ENCODE peak calls at places on chromosome 16, in six cellular contexts. J is right lobe of liver; X is AG04450; A is heart right ventricle; I is CD8-positive, alpha-beta T cell; T is effector memory CD4-positive, alpha-beta T cell. D is an unnamed sample.

GRCh38 chr16:82859638-82860037 is 232.9 kb downstream of the CDH13 start:
- DNase-seq in I (no peak), X (no peak), A (no peak), T (no peak), J (no peak), D (no peak)

GRCh38 chr16:86038923-86039310 is 140.0 kb downstream of the IRF8 start:
- DNase-seq in A (no peak), X (no peak), J (peak; percentile 25), I (peak; percentile 9), T (no peak), D (no peak)

GRCh38 chr16:88815901-88816589 is 4.3 kb upstream of the APRT start:
- DNase-seq in T (no peak), I (peak; percentile 35), A (no peak), X (no peak), J (no peak), D (no peak)

GRCh38 chr16:56673916-56674315 is 4.3 kb downstream of the MT1H start:
- DNase-seq in T (no peak), J (no peak), A (no peak), X (no peak), I (no peak), D (no peak)

GRCh38 chr16:51638338-51639135 is 487.5 kb upstream of the SALL1 start:
- DNase-seq in A (no peak), J (no peak), X (no peak), T (no peak), I (no peak), D (no peak)

GRCh38 chr16:67862623-67863583 is 9.9 kb upstream of the EDC4 start:
- DNase-seq in X (no peak), A (peak; percentile 89), J (no peak), T (no peak), I (no peak), D (no peak)

GRCh38 chr16:61812251-61812650 is 224.0 kb downstream of the CDH8 start:
- DNase-seq in A (no peak), I (no peak), J (no peak), T (no peak), X (no peak), D (no peak)

GRCh38 chr16:49494386-49495150 is 121.0 kb downstream of the C16orf78 start:
- DNase-seq in T (no peak), I (no peak), X (no peak), J (no peak), A (no peak), D (peak; percentile 22)

GRCh38 chr16:853981-854807 is 53.7 kb upstream of the GNG13 start:
- DNase-seq in T (no peak), I (no peak), A (no peak), J (no peak), X (no peak), D (no peak)

GRCh38 chr16:19382084-19382801 is 35.4 kb upstream of the TMC5 start:
- DNase-seq in A (no peak), J (no peak), X (no peak), T (no peak), I (no peak), D (no peak)

GRCh38 chr16:29992371-29992967 is 2.9 kb downstream of the HIRIP3 start:
- DNase-seq in J (peak; percentile 21), I (no peak), T (no peak), X (no peak), A (no peak), D (no peak)

GRCh38 chr16:2082171-2082982 is 34.6 kb downstream of the TSC2 start:
- DNase-seq in A (peak; percentile 34), I (no peak), X (no peak), T (no peak), J (peak; percentile 92), D (no peak)

DNA sequence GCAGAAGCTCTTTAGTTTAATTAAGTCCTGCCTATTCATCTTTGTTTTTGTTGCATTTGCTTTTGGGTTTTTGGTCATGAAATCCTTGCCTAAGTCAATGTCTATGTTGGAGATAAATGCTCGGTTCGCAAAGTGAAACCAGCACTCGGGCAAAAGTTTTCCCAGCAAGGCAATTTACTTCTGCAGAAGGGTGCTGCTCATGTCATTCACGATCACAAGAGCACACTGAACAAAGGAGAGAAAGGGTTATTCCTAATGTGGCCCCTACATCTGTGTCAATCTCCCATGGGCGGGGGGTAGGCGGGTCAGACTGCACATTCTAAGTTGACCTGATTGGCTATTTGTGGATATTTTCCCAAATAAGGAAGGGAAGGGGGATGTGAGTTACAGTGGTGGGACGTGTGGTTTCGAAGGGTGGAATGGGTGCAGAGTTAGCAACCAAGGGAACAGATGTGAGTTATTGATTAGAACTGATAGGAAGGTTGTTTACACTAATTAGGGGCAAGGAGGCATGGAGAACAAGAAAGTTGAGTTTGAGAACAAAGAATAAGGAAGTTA is 23.0 kb downstream of the ATF7IP2 start:
- DNase-seq in X (no peak), A (no peak), T (no peak), J (no peak), I (no peak), D (no peak)
- H3K9me3 ChIP-seq in X (peaks cover 4% of the 10 kb centered on the region), A (peaks cover 89% of the 10 kb centered on the region), T (peaks cover 17% of the 10 kb centered on the region), J (peaks cover 8% of the 10 kb centered on the region), I (peaks cover 29% of the 10 kb centered on the region), D (peaks cover 5% of the 10 kb centered on the region)

DNA sequence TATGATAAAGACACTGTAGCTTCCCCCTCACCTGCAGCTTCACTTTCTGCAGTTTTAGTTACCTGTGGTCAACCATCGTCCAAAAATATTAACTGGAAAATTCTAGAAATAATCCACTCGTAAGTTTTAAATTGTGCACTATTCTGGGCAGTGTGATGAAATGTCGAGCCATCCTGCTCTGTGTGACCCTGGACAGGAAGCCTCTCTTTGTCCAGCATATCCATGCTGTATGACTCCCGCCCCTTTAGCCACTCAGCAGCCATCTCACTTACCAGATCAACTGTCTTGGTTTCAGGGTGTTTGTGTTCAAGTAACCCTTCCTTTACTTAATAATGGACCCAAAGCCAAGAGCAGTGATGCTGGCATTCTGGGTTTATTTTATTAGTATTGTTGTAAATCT is 56.1 kb downstream of the SIAH1 start:
- DNase-seq in I (no peak), J (no peak), T (no peak), X (no peak), A (no peak), D (no peak)
- H3K9me3 ChIP-seq in I (no peaks in the 10 kb centered on the region), J (no peaks in the 10 kb centered on the region), T (no peaks in the 10 kb centered on the region), X (no peaks in the 10 kb centered on the region), A (no peaks in the 10 kb centered on the region), D (no peaks in the 10 kb centered on the region)

DNA sequence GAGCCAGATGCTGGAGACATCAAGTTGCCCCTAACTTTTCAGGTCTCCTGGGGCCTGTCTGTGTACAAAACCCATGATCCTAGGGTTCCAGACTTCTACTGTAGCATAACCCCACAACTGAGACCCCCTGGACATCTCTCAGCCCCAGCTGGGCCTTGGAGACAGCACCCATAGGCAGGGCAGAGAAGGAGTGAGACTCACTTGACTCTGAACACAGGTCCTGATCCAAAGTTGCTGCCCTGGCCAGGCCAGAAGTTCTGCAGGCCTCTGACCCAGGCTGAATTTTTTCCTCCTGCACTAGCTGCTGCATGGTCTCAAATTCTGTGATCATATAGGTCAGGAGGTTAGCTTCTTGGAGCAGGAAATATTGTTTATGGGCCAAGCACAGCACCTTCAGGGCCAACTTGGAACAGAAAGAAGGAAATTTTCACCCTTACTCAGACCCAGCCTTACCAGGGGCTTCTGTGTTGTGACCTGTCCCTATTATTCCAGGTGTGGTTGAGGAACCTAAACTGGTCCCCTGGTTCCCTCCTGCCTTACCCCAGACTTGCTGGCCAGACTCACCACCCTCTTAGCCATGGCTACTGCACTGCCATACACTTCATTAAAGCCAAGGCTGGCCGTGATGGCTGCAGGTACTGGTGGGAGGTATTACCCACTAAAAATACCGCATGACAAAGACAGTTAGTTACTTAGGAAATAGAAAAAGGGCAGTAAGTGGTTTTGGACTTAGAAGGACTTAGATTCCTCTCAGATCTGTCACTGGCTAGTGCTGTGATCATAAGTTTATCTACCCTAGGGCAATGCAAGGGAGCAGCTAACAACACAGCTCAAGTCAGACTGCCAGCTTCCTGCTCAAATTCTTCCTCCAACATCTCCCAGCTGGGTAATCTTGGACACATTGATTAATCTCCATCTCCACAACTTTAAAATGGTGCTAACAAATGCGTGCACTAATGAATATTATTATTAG is 2180.1 kb downstream of the TP53TG3F start:
- DNase-seq in J (no peak), A (no peak), T (no peak), I (no peak), X (no peak), D (no peak)
- H3K9me3 ChIP-seq in J (no peaks in the 10 kb centered on the region), A (no peaks in the 10 kb centered on the region), T (peaks cover 8% of the 10 kb centered on the region), I (no peaks in the 10 kb centered on the region), X (peaks cover 63% of the 10 kb centered on the region), D (peaks cover 10% of the 10 kb centered on the region)

DNA sequence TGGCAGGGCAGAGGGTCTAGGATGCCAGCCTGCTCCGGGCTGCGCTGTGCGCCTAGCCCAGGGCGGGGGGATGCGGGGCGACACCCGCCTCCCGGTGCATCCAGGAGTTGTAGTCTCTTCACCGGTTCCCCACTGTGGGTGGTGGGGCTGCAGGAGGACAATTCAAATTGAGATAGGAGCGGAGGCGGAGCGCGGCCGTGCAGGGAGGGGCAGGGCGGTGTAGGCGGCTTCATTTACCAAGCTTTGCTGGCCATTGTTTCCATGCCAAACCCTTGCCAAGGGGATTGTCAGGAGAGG is 2047.4 kb downstream of the TP53TG3F start:
- DNase-seq in A (no peak), X (no peak), I (no peak), J (no peak), T (no peak), D (no peak)
- H3K9me3 ChIP-seq in A (peaks cover 10% of the 10 kb centered on the region), X (peaks cover 32% of the 10 kb centered on the region), I (no peaks in the 10 kb centered on the region), J (no peaks in the 10 kb centered on the region), T (no peaks in the 10 kb centered on the region), D (peaks cover 2% of the 10 kb centered on the region)

DNA sequence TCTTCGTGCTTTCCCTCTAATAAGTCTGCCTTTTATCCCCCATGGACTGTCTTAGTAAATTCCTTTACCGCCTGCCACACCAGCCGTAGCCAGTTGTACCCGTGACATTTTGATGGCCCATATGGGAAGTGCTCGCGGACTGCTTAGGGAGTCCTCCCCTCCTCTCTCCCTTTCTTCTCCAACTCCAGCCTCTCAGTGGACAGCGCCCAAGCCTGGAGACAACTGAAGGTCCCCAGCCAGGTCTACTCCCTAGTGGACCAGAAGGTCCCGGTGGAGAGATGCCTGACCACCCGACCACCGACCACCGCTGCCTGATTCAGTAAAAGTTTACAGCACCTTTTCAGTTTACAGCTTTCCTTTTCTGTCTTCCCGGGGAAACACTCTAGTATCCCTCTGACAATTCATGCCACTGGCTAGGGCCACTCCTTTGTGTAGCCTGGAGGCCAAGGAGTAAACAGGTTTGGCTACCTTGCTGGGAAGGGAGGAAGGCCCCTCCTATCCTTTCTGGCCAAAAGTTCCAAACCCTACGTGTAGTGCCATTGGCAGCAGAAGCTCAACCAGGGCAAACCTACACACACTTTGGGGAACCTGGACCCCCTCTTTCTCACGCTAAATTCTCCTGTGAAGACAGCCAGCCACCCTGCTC is 18.0 kb downstream of the CTRB2 start:
- DNase-seq in T (no peak), I (no peak), A (no peak), X (no peak), J (no peak), D (no peak)
- H3K9me3 ChIP-seq in T (no peaks in the 10 kb centered on the region), I (no peaks in the 10 kb centered on the region), A (no peaks in the 10 kb centered on the region), X (peaks cover 3% of the 10 kb centered on the region), J (no peaks in the 10 kb centered on the region), D (no peaks in the 10 kb centered on the region)

D was measured in RWPE2.